ENCODE peak calls at places on chromosomes 12 and 14, in eight cellular contexts. T is A549, X is uterus, C is K562, H is heart left ventricle, B is HCT116, Y is ovary, N is gastrocnemius medialis. F is an unnamed sample.

GRCh38 chr12:6941267-6941666 is 2.3 kb upstream of the RNU7-1 start:
- DNase-seq in T (no peak), X (no peak), C (no peak), H (no peak), B (no peak), Y (peak; percentile 61), N (no peak), F (no peak)

GRCh38 chr14:73237219-73237785 is at the start of gene PAPLN:
- DNase-seq in T (peak; percentile 68), X (peak; percentile 51), C (peak; percentile 29), H (no peak), B (peak; percentile 8), Y (peak; percentile 67), N (no peak), F (no peak)

GRCh38 chr14:80388980-80389711 is 177.8 kb upstream of the DIO2 start:
- DNase-seq in T (peak; percentile 55), X (no peak), C (no peak), H (no peak), B (no peak), Y (no peak), N (no peak), F (no peak)

GRCh38 chr14:72892879-72893635 is 844 bp downstream of the DPF3 start:
- DNase-seq in T (no peak), X (no peak), C (peak; percentile 51), H (peak; percentile 24), B (no peak), Y (peak; percentile 61), N (peak; percentile 35), F (no peak)

GRCh38 chr14:90061849-90062794 is at the start of gene KCNK13:
- DNase-seq in T (peak; percentile 14), X (no peak), C (no peak), H (no peak), B (no peak), Y (no peak), N (no peak), F (no peak)

GRCh38 chr14:64337901-64338615 is 43.9 kb upstream of the ESR2 start:
- DNase-seq in T (peak; percentile 77), X (peak; percentile 37), C (peak; percentile 18), H (peak; percentile 19), B (no peak), Y (no peak), N (peak; percentile 20), F (no peak)

GRCh38 chr12:49198431-49199155 is 9.7 kb upstream of the TUBA1A start:
- DNase-seq in T (no peak), X (peak; percentile 46), C (no peak), H (peak; percentile 56), B (no peak), Y (peak; percentile 25), N (no peak), F (no peak)

GRCh38 chr12:104142543-104142942 is 4.5 kb upstream of the NFYB start:
- DNase-seq in T (no peak), X (no peak), C (no peak), H (no peak), B (no peak), Y (no peak), N (no peak), F (no peak)

GRCh38 chr12:6390084-6390799 is 6.3 kb downstream of the LTBR start:
- DNase-seq in T (no peak), X (no peak), C (no peak), H (no peak), B (no peak), Y (no peak), N (no peak), F (no peak)

GRCh38 chr14:52269100-52269499 is 1.6 kb downstream of the PTGDR start:
- DNase-seq in T (no peak), X (no peak), C (no peak), H (no peak), B (no peak), Y (no peak), N (no peak), F (no peak)

GRCh38 chr14:76810953-76811400 is 1.7 kb downstream of the ANGEL1 start:
- DNase-seq in T (peak; percentile 37), X (no peak), C (no peak), H (peak; percentile 27), B (peak; percentile 13), Y (no peak), N (no peak), F (no peak)

GRCh38 chr12:92363295-92364146 is 217.9 kb upstream of the BTG1 start:
- DNase-seq in T (no peak), X (peak; percentile 30), C (no peak), H (peak; percentile 62), B (no peak), Y (peak; percentile 31), N (peak; percentile 26), F (no peak)

GRCh38 chr12:132205271-132206092 is 61.2 kb downstream of the NOC4L start:
- DNase-seq in T (no peak), X (no peak), C (no peak), H (no peak), B (no peak), Y (no peak), N (no peak), F (no peak)

GRCh38 chr12:111529424-111530368 is 69.4 kb downstream of the ATXN2 start:
- DNase-seq in T (peak; percentile 74), X (peak; percentile 30), C (peak; percentile 76), H (peak; percentile 20), B (peak; percentile 34), Y (peak; percentile 32), N (no peak), F (no peak)

GRCh38 chr14:64723691-64724577 is 19.7 kb downstream of the PLEKHG3 start:
- DNase-seq in T (no peak), X (no peak), C (no peak), H (no peak), B (no peak), Y (no peak), N (peak; percentile 11), F (no peak)

GRCh38 chr12:132275110-132275531 is 54.3 kb downstream of the GALNT9 start:
- DNase-seq in T (peak; percentile 83), X (no peak), C (peak; percentile 56), H (no peak), B (peak; percentile 82), Y (no peak), N (no peak), F (no peak)

GRCh38 chr14:23984891-23985607 is 3.7 kb upstream of the DHRS4L2 start:
- DNase-seq in T (peak; percentile 70), X (peak; percentile 54), C (no peak), H (no peak), B (no peak), Y (no peak), N (peak; percentile 34), F (no peak)

GRCh38 chr12:32777159-32777558 is 21.5 kb upstream of the YARS2 start:
- DNase-seq in T (no peak), X (no peak), C (no peak), H (no peak), B (no peak), Y (no peak), N (no peak), F (no peak)
- H3K4me3 ChIP-seq in T (no peak overlapping the region), X (no peak overlapping the region), C (no peak overlapping the region), H (no peak overlapping the region), B (no peak overlapping the region), Y (no peak overlapping the region), N (no peak overlapping the region), F (no peak overlapping the region)

DNA sequence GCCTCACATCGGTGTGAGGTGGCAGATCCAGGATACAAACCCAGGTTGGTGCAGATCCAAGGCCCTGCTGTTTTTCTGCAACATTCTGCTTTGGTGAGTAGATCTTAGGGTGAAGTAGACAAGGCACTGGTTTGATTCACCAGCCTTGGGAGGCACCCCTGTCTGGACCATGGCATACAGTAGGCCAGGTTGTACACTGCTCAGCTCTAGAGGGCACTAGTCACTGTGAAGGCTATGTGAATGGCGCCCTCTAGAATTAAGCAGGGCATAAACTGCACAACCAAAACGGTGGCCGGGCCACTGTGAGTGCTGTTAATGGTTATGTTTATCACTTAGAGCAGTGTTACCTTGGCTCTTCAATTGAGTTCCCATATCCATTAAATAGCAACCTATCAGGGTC is 280.6 kb upstream of the PWP1 start:
- DNase-seq in T (peak; percentile 82), X (no peak), C (peak; percentile 26), H (no peak), B (peak; percentile 57), Y (no peak), N (no peak), F (no peak)
- TF ChIP-seq CTCF in T (peak; percentile 92), X (no peak), C (peak; percentile 78), H (no peak), B (peak; percentile 94), Y (no peak), N (no peak), F (peak; percentile 16)

GRCh38 chr14:102086972-102087761 is at the start of gene HSP90AA1:
- DNase-seq in T (peak; percentile 93), X (peak; percentile 93), C (peak; percentile 86), H (peak; percentile 94), B (peak; percentile 79), Y (peak; percentile 96), N (peak; percentile 93), F (no peak)
- TF ChIP-seq POLR2A in T (peak; percentile 100), X (peak; percentile 97), C (peak; percentile 98), H (peak; percentile 61), B (peak; percentile 99), Y (peak; percentile 90), N (peak; percentile 99), F (peak; percentile 88)

DNA sequence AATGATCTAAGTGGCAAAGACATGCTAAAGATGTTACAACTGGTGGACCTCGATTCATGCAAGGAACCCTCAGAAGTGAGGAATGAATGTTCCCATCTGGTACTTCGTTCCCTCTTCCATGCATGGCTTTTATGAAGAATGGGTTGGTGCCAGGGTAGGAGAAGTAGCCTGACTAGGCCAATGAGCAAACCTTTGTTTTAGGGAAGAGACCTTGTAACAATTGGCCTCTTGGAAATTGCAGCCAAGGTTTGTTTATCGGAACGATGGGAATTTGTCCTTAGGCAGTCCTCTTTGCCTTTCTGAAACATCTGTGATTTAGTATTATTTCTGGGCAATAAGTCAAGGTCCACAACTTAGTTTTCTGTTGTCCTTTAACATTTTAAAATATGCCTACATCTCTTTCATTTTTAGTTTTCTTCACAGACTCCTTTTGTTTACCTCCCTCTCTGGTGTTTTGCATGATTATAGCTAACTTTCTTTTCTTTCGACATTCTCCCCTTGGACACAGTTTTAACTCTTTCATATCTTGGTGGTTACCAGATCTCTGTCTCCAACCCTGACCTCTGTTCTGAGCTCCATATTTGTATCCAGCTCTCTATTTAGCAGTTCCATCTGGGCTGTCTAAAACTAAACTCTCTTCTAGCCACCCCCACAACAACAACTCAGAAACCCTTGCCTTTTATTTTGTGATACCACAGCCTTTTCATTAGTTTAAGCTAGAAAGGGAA is 70.0 kb downstream of the DIP2B start:
- DNase-seq in T (no peak), X (no peak), C (no peak), H (no peak), B (no peak), Y (no peak), N (no peak), F (no peak)
- H3K4me3 ChIP-seq in T (no peak overlapping the region), X (no peak overlapping the region), C (no peak overlapping the region), H (no peak overlapping the region), B (no peak overlapping the region), Y (no peak overlapping the region), N (no peak overlapping the region), F (no peak overlapping the region)